ENCODE peak calls at places on chromosome 21, in six cellular contexts. One of them, this sample, is unnamed.

GRCh38 chr21:41698071-41698470 is 68.8 kb downstream of the RIPK4 start:
- DNase-seq in DMS79: no peak
- DNase-seq in NCI-H510A: no peak
- DNase-seq in stimulated activated CD4-positive, alpha-beta T cell treated with anti-CD3 and anti-CD28 coated beads, Interleukin-2, amount 100 ng/mL, for 48 hours: no peak
- DNase-seq in occipital lobe: no peak
- DNase-seq in activated CD4-positive, alpha-beta memory T cell treated with anti-CD3 and anti-CD28 coated beads, Interleukin-2, amount 10 ng/mL, durations not matched to agents 7 days and 5 days: no peak
- DNase-seq in this sample: no peak

GRCh38 chr21:42641311-42642218 is 11.9 kb upstream of the PDE9A start:
- DNase-seq in occipital lobe: no peak
- DNase-seq in stimulated activated CD4-positive, alpha-beta T cell treated with anti-CD3 and anti-CD28 coated beads, Interleukin-2, amount 100 ng/mL, for 48 hours: no peak
- DNase-seq in activated CD4-positive, alpha-beta memory T cell treated with anti-CD3 and anti-CD28 coated beads, Interleukin-2, amount 10 ng/mL, durations not matched to agents 7 days and 5 days: no peak
- DNase-seq in NCI-H510A: no peak
- DNase-seq in DMS79: peak; percentile 45
- DNase-seq in this sample: no peak

GRCh38 chr21:44428281-44428942 is 26.9 kb upstream of the LRRC3 start:
- DNase-seq in NCI-H510A: no peak
- DNase-seq in DMS79: no peak
- DNase-seq in activated CD4-positive, alpha-beta memory T cell treated with anti-CD3 and anti-CD28 coated beads, Interleukin-2, amount 10 ng/mL, durations not matched to agents 7 days and 5 days: peak; percentile 65
- DNase-seq in stimulated activated CD4-positive, alpha-beta T cell treated with anti-CD3 and anti-CD28 coated beads, Interleukin-2, amount 100 ng/mL, for 48 hours: peak; percentile 58
- DNase-seq in occipital lobe: no peak
- DNase-seq in this sample: peak; percentile 81

GRCh38 chr21:40575983-40576382 is 271.0 kb downstream of the DSCAM start:
- DNase-seq in DMS79: no peak
- DNase-seq in occipital lobe: no peak
- DNase-seq in stimulated activated CD4-positive, alpha-beta T cell treated with anti-CD3 and anti-CD28 coated beads, Interleukin-2, amount 100 ng/mL, for 48 hours: no peak
- DNase-seq in NCI-H510A: no peak
- DNase-seq in activated CD4-positive, alpha-beta memory T cell treated with anti-CD3 and anti-CD28 coated beads, Interleukin-2, amount 10 ng/mL, durations not matched to agents 7 days and 5 days: no peak
- DNase-seq in this sample: no peak

GRCh38 chr21:46594276-46594675 is 10.6 kb downstream of the S100B start:
- DNase-seq in DMS79: no peak
- DNase-seq in occipital lobe: no peak
- DNase-seq in stimulated activated CD4-positive, alpha-beta T cell treated with anti-CD3 and anti-CD28 coated beads, Interleukin-2, amount 100 ng/mL, for 48 hours: no peak
- DNase-seq in activated CD4-positive, alpha-beta memory T cell treated with anti-CD3 and anti-CD28 coated beads, Interleukin-2, amount 10 ng/mL, durations not matched to agents 7 days and 5 days: no peak
- DNase-seq in NCI-H510A: no peak
- DNase-seq in this sample: no peak

GRCh38 chr21:38178653-38179503 is 77.9 kb upstream of the KCNJ15 start:
- DNase-seq in NCI-H510A: no peak
- DNase-seq in activated CD4-positive, alpha-beta memory T cell treated with anti-CD3 and anti-CD28 coated beads, Interleukin-2, amount 10 ng/mL, durations not matched to agents 7 days and 5 days: no peak
- DNase-seq in DMS79: no peak
- DNase-seq in occipital lobe: no peak
- DNase-seq in stimulated activated CD4-positive, alpha-beta T cell treated with anti-CD3 and anti-CD28 coated beads, Interleukin-2, amount 100 ng/mL, for 48 hours: no peak
- DNase-seq in this sample: no peak

GRCh38 chr21:35324372-35325220 is 275.5 kb upstream of the RUNX1 start:
- DNase-seq in occipital lobe: no peak
- DNase-seq in activated CD4-positive, alpha-beta memory T cell treated with anti-CD3 and anti-CD28 coated beads, Interleukin-2, amount 10 ng/mL, durations not matched to agents 7 days and 5 days: no peak
- DNase-seq in stimulated activated CD4-positive, alpha-beta T cell treated with anti-CD3 and anti-CD28 coated beads, Interleukin-2, amount 100 ng/mL, for 48 hours: no peak
- DNase-seq in NCI-H510A: no peak
- DNase-seq in DMS79: no peak
- DNase-seq in this sample: no peak

GRCh38 chr21:17793675-17794123 is 25.5 kb downstream of the C21orf91 start:
- DNase-seq in DMS79: no peak
- DNase-seq in stimulated activated CD4-positive, alpha-beta T cell treated with anti-CD3 and anti-CD28 coated beads, Interleukin-2, amount 100 ng/mL, for 48 hours: no peak
- DNase-seq in activated CD4-positive, alpha-beta memory T cell treated with anti-CD3 and anti-CD28 coated beads, Interleukin-2, amount 10 ng/mL, durations not matched to agents 7 days and 5 days: no peak
- DNase-seq in occipital lobe: no peak
- DNase-seq in NCI-H510A: no peak
- DNase-seq in this sample: no peak

GRCh38 chr21:43733529-43734071 is 14.7 kb downstream of the PDXK start:
- DNase-seq in occipital lobe: peak; percentile 63
- DNase-seq in NCI-H510A: no peak
- DNase-seq in DMS79: no peak
- DNase-seq in stimulated activated CD4-positive, alpha-beta T cell treated with anti-CD3 and anti-CD28 coated beads, Interleukin-2, amount 100 ng/mL, for 48 hours: no peak
- DNase-seq in activated CD4-positive, alpha-beta memory T cell treated with anti-CD3 and anti-CD28 coated beads, Interleukin-2, amount 10 ng/mL, durations not matched to agents 7 days and 5 days: no peak
- DNase-seq in this sample: no peak

GRCh38 chr21:31203371-31204054 is 140.5 kb downstream of the TIAM1 start:
- DNase-seq in occipital lobe: no peak
- DNase-seq in stimulated activated CD4-positive, alpha-beta T cell treated with anti-CD3 and anti-CD28 coated beads, Interleukin-2, amount 100 ng/mL, for 48 hours: no peak
- DNase-seq in DMS79: no peak
- DNase-seq in activated CD4-positive, alpha-beta memory T cell treated with anti-CD3 and anti-CD28 coated beads, Interleukin-2, amount 10 ng/mL, durations not matched to agents 7 days and 5 days: no peak
- DNase-seq in NCI-H510A: no peak
- DNase-seq in this sample: no peak

GRCh38 chr21:38920631-38921398 is 115.1 kb downstream of the ETS2 start:
- DNase-seq in stimulated activated CD4-positive, alpha-beta T cell treated with anti-CD3 and anti-CD28 coated beads, Interleukin-2, amount 100 ng/mL, for 48 hours: no peak
- DNase-seq in DMS79: no peak
- DNase-seq in activated CD4-positive, alpha-beta memory T cell treated with anti-CD3 and anti-CD28 coated beads, Interleukin-2, amount 10 ng/mL, durations not matched to agents 7 days and 5 days: no peak
- DNase-seq in NCI-H510A: no peak
- DNase-seq in occipital lobe: no peak
- DNase-seq in this sample: peak; percentile 30

GRCh38 chr21:44724166-44724565 is 12.8 kb upstream of the TSPEAR start:
- DNase-seq in DMS79: no peak
- DNase-seq in NCI-H510A: no peak
- DNase-seq in activated CD4-positive, alpha-beta memory T cell treated with anti-CD3 and anti-CD28 coated beads, Interleukin-2, amount 10 ng/mL, durations not matched to agents 7 days and 5 days: no peak
- DNase-seq in stimulated activated CD4-positive, alpha-beta T cell treated with anti-CD3 and anti-CD28 coated beads, Interleukin-2, amount 100 ng/mL, for 48 hours: no peak
- DNase-seq in occipital lobe: no peak
- DNase-seq in this sample: no peak

GRCh38 chr21:41683815-41684214 is 83.0 kb downstream of the RIPK4 start:
- DNase-seq in occipital lobe: no peak
- DNase-seq in activated CD4-positive, alpha-beta memory T cell treated with anti-CD3 and anti-CD28 coated beads, Interleukin-2, amount 10 ng/mL, durations not matched to agents 7 days and 5 days: no peak
- DNase-seq in DMS79: no peak
- DNase-seq in stimulated activated CD4-positive, alpha-beta T cell treated with anti-CD3 and anti-CD28 coated beads, Interleukin-2, amount 100 ng/mL, for 48 hours: no peak
- DNase-seq in NCI-H510A: no peak
- DNase-seq in this sample: no peak

GRCh38 chr21:46448108-46448507 is 10.6 kb upstream of the DIP2A start:
- DNase-seq in DMS79: no peak
- DNase-seq in NCI-H510A: no peak
- DNase-seq in stimulated activated CD4-positive, alpha-beta T cell treated with anti-CD3 and anti-CD28 coated beads, Interleukin-2, amount 100 ng/mL, for 48 hours: no peak
- DNase-seq in activated CD4-positive, alpha-beta memory T cell treated with anti-CD3 and anti-CD28 coated beads, Interleukin-2, amount 10 ng/mL, durations not matched to agents 7 days and 5 days: no peak
- DNase-seq in occipital lobe: no peak
- DNase-seq in this sample: no peak

GRCh38 chr21:34953950-34954349 is 95.2 kb downstream of the RUNX1 start:
- DNase-seq in NCI-H510A: no peak
- DNase-seq in DMS79: no peak
- DNase-seq in stimulated activated CD4-positive, alpha-beta T cell treated with anti-CD3 and anti-CD28 coated beads, Interleukin-2, amount 100 ng/mL, for 48 hours: no peak
- DNase-seq in occipital lobe: no peak
- DNase-seq in activated CD4-positive, alpha-beta memory T cell treated with anti-CD3 and anti-CD28 coated beads, Interleukin-2, amount 10 ng/mL, durations not matched to agents 7 days and 5 days: no peak
- DNase-seq in this sample: no peak

GRCh38 chr21:37463083-37463780 is 96.7 kb downstream of the DYRK1A start:
- DNase-seq in stimulated activated CD4-positive, alpha-beta T cell treated with anti-CD3 and anti-CD28 coated beads, Interleukin-2, amount 100 ng/mL, for 48 hours: no peak
- DNase-seq in DMS79: no peak
- DNase-seq in occipital lobe: no peak
- DNase-seq in NCI-H510A: no peak
- DNase-seq in activated CD4-positive, alpha-beta memory T cell treated with anti-CD3 and anti-CD28 coated beads, Interleukin-2, amount 10 ng/mL, durations not matched to agents 7 days and 5 days: no peak
- DNase-seq in this sample: peak; percentile 47

GRCh38 chr21:45148316-45149000 is 74.1 kb downstream of the ADARB1 start:
- DNase-seq in stimulated activated CD4-positive, alpha-beta T cell treated with anti-CD3 and anti-CD28 coated beads, Interleukin-2, amount 100 ng/mL, for 48 hours: no peak
- DNase-seq in occipital lobe: no peak
- DNase-seq in NCI-H510A: no peak
- DNase-seq in activated CD4-positive, alpha-beta memory T cell treated with anti-CD3 and anti-CD28 coated beads, Interleukin-2, amount 10 ng/mL, durations not matched to agents 7 days and 5 days: peak; percentile 14
- DNase-seq in DMS79: no peak
- DNase-seq in this sample: no peak

GRCh38 chr21:38439336-38439900 is 58.9 kb downstream of the ERG start:
- DNase-seq in DMS79: no peak
- DNase-seq in occipital lobe: no peak
- DNase-seq in stimulated activated CD4-positive, alpha-beta T cell treated with anti-CD3 and anti-CD28 coated beads, Interleukin-2, amount 100 ng/mL, for 48 hours: no peak
- DNase-seq in NCI-H510A: no peak
- DNase-seq in activated CD4-positive, alpha-beta memory T cell treated with anti-CD3 and anti-CD28 coated beads, Interleukin-2, amount 10 ng/mL, durations not matched to agents 7 days and 5 days: no peak
- DNase-seq in this sample: no peak

GRCh38 chr21:31298618-31299269 is 45.3 kb downstream of the TIAM1 start:
- DNase-seq in stimulated activated CD4-positive, alpha-beta T cell treated with anti-CD3 and anti-CD28 coated beads, Interleukin-2, amount 100 ng/mL, for 48 hours: no peak
- DNase-seq in DMS79: no peak
- DNase-seq in NCI-H510A: no peak
- DNase-seq in activated CD4-positive, alpha-beta memory T cell treated with anti-CD3 and anti-CD28 coated beads, Interleukin-2, amount 10 ng/mL, durations not matched to agents 7 days and 5 days: no peak
- DNase-seq in occipital lobe: no peak
- DNase-seq in this sample: no peak

GRCh38 chr21:29117372-29117955 is 13.0 kb upstream of the MAP3K7CL start:
- DNase-seq in stimulated activated CD4-positive, alpha-beta T cell treated with anti-CD3 and anti-CD28 coated beads, Interleukin-2, amount 100 ng/mL, for 48 hours: no peak
- DNase-seq in activated CD4-positive, alpha-beta memory T cell treated with anti-CD3 and anti-CD28 coated beads, Interleukin-2, amount 10 ng/mL, durations not matched to agents 7 days and 5 days: no peak
- DNase-seq in occipital lobe: no peak
- DNase-seq in DMS79: no peak
- DNase-seq in NCI-H510A: no peak
- DNase-seq in this sample: no peak

GRCh38 chr21:32383812-32384211 is 9.0 kb downstream of the URB1 start:
- DNase-seq in NCI-H510A: no peak
- DNase-seq in DMS79: no peak
- DNase-seq in stimulated activated CD4-positive, alpha-beta T cell treated with anti-CD3 and anti-CD28 coated beads, Interleukin-2, amount 100 ng/mL, for 48 hours: no peak
- DNase-seq in activated CD4-positive, alpha-beta memory T cell treated with anti-CD3 and anti-CD28 coated beads, Interleukin-2, amount 10 ng/mL, durations not matched to agents 7 days and 5 days: no peak
- DNase-seq in occipital lobe: no peak
- DNase-seq in this sample: no peak

GRCh38 chr21:26732442-26733221 is 112.6 kb downstream of the ADAMTS1 start:
- DNase-seq in occipital lobe: peak; percentile 9
- DNase-seq in DMS79: no peak
- DNase-seq in NCI-H510A: no peak
- DNase-seq in activated CD4-positive, alpha-beta memory T cell treated with anti-CD3 and anti-CD28 coated beads, Interleukin-2, amount 10 ng/mL, durations not matched to agents 7 days and 5 days: peak; percentile 17
- DNase-seq in stimulated activated CD4-positive, alpha-beta T cell treated with anti-CD3 and anti-CD28 coated beads, Interleukin-2, amount 100 ng/mL, for 48 hours: peak; percentile 21
- DNase-seq in this sample: no peak

GRCh38 chr21:34526618-34527290 is 14.7 kb upstream of the KCNE1 start:
- DNase-seq in occipital lobe: peak; percentile 27
- DNase-seq in NCI-H510A: no peak
- DNase-seq in stimulated activated CD4-positive, alpha-beta T cell treated with anti-CD3 and anti-CD28 coated beads, Interleukin-2, amount 100 ng/mL, for 48 hours: peak; percentile 16
- DNase-seq in activated CD4-positive, alpha-beta memory T cell treated with anti-CD3 and anti-CD28 coated beads, Interleukin-2, amount 10 ng/mL, durations not matched to agents 7 days and 5 days: no peak
- DNase-seq in DMS79: no peak
- DNase-seq in this sample: peak; percentile 98

GRCh38 chr21:36347278-36347961 is 27.4 kb downstream of the MORC3 start:
- DNase-seq in stimulated activated CD4-positive, alpha-beta T cell treated with anti-CD3 and anti-CD28 coated beads, Interleukin-2, amount 100 ng/mL, for 48 hours: no peak
- DNase-seq in activated CD4-positive, alpha-beta memory T cell treated with anti-CD3 and anti-CD28 coated beads, Interleukin-2, amount 10 ng/mL, durations not matched to agents 7 days and 5 days: no peak
- DNase-seq in occipital lobe: no peak
- DNase-seq in DMS79: no peak
- DNase-seq in NCI-H510A: no peak
- DNase-seq in this sample: no peak

GRCh38 chr21:35223480-35224156 is 174.5 kb upstream of the RUNX1 start:
- DNase-seq in DMS79: peak; percentile 74
- DNase-seq in occipital lobe: no peak
- DNase-seq in activated CD4-positive, alpha-beta memory T cell treated with anti-CD3 and anti-CD28 coated beads, Interleukin-2, amount 10 ng/mL, durations not matched to agents 7 days and 5 days: no peak
- DNase-seq in NCI-H510A: no peak
- DNase-seq in stimulated activated CD4-positive, alpha-beta T cell treated with anti-CD3 and anti-CD28 coated beads, Interleukin-2, amount 100 ng/mL, for 48 hours: no peak
- DNase-seq in this sample: no peak

GRCh38 chr21:41932191-41932575 is 21.6 kb downstream of the C2CD2 start:
- DNase-seq in stimulated activated CD4-positive, alpha-beta T cell treated with anti-CD3 and anti-CD28 coated beads, Interleukin-2, amount 100 ng/mL, for 48 hours: no peak
- DNase-seq in DMS79: no peak
- DNase-seq in activated CD4-positive, alpha-beta memory T cell treated with anti-CD3 and anti-CD28 coated beads, Interleukin-2, amount 10 ng/mL, durations not matched to agents 7 days and 5 days: no peak
- DNase-seq in occipital lobe: no peak
- DNase-seq in NCI-H510A: no peak
- DNase-seq in this sample: no peak

GRCh38 chr21:43866233-43866632 is 1.2 kb downstream of the AGPAT3 start:
- DNase-seq in stimulated activated CD4-positive, alpha-beta T cell treated with anti-CD3 and anti-CD28 coated beads, Interleukin-2, amount 100 ng/mL, for 48 hours: peak; percentile 45
- DNase-seq in occipital lobe: peak; percentile 16
- DNase-seq in DMS79: peak; percentile 63
- DNase-seq in NCI-H510A: no peak
- DNase-seq in activated CD4-positive, alpha-beta memory T cell treated with anti-CD3 and anti-CD28 coated beads, Interleukin-2, amount 10 ng/mL, durations not matched to agents 7 days and 5 days: peak; percentile 60
- DNase-seq in this sample: no peak

GRCh38 chr21:28639742-28640141 is 352.9 kb downstream of the LTN1 start:
- DNase-seq in DMS79: no peak
- DNase-seq in stimulated activated CD4-positive, alpha-beta T cell treated with anti-CD3 and anti-CD28 coated beads, Interleukin-2, amount 100 ng/mL, for 48 hours: no peak
- DNase-seq in activated CD4-positive, alpha-beta memory T cell treated with anti-CD3 and anti-CD28 coated beads, Interleukin-2, amount 10 ng/mL, durations not matched to agents 7 days and 5 days: no peak
- DNase-seq in occipital lobe: no peak
- DNase-seq in NCI-H510A: no peak
- DNase-seq in this sample: no peak

GRCh38 chr21:46295177-46295711 is 9.1 kb downstream of the YBEY start:
- DNase-seq in NCI-H510A: no peak
- DNase-seq in DMS79: no peak
- DNase-seq in stimulated activated CD4-positive, alpha-beta T cell treated with anti-CD3 and anti-CD28 coated beads, Interleukin-2, amount 100 ng/mL, for 48 hours: no peak
- DNase-seq in activated CD4-positive, alpha-beta memory T cell treated with anti-CD3 and anti-CD28 coated beads, Interleukin-2, amount 10 ng/mL, durations not matched to agents 7 days and 5 days: no peak
- DNase-seq in occipital lobe: no peak
- DNase-seq in this sample: no peak

This sample was measured in COLO829.